ENCODE peak calls at places on chromosomes 13 and 19, in four cellular contexts. G is H1, R is GM12878, L is HCT116. Z is an unnamed sample.

GRCh38 chr13:51179432-51179971 is 42.7 kb upstream of the FAM124A start:
- DNase-seq in R (no peak), G (no peak), L (no peak), Z (no peak)

GRCh38 chr19:32234663-32235217 is 110.7 kb upstream of the ZNF507 start:
- DNase-seq in L (no peak), G (no peak), R (no peak), Z (no peak)

GRCh38 chr13:29905845-29906244 is 55.4 kb upstream of the UBL3 start:
- DNase-seq in L (no peak), R (no peak), G (no peak), Z (no peak)

GRCh38 chr19:624433-625109 is 8.8 kb downstream of the POLRMT start:
- DNase-seq in L (no peak), G (no peak), R (no peak), Z (no peak)

GRCh38 chr13:50390503-50391248 is 375.4 kb downstream of the KCNRG start:
- DNase-seq in R (no peak), G (no peak), L (no peak), Z (no peak)

GRCh38 chr13:108269601-108270328 is at the start of gene TNFSF13B:
- DNase-seq in L (no peak), R (peak), G (peak), Z (peak)

GRCh38 chr19:18538115-18538514 is 5.3 kb downstream of the FKBP8 start:
- DNase-seq in G (no peak), R (no peak), L (no peak), Z (no peak)

GRCh38 chr19:50365434-50366306 is at the start of gene NAPSA:
- DNase-seq in R (no peak), G (no peak), L (no peak), Z (no peak)

GRCh38 chr19:54674021-54674617 is 11.3 kb downstream of the LILRB4 start:
- DNase-seq in L (peak), G (no peak), R (no peak), Z (no peak)

GRCh38 chr13:79679334-79679733 is 198.4 kb downstream of the NDFIP2 start:
- DNase-seq in G (peak), R (no peak), L (peak), Z (no peak)

GRCh38 chr19:52665047-52665446 is 26.9 kb upstream of the ZNF83 start:
- DNase-seq in R (no peak), G (no peak), L (no peak), Z (no peak)

GRCh38 chr19:29515706-29516357 is 10.0 kb upstream of the VSTM2B start:
- DNase-seq in G (no peak), L (no peak), R (no peak), Z (no peak)

GRCh38 chr19:3479819-3480215 is 508 bp downstream of the SMIM24 start:
- DNase-seq in R (no peak), L (no peak), G (peak), Z (peak)
- TF ChIP-seq JUND in R (no peak), L (no peak), G (no peak), Z (no peak)

GRCh38 chr19:6021878-6022569 is 44.1 kb upstream of the RANBP3 start:
- DNase-seq in L (peak), R (peak), G (peak), Z (peak)

GRCh38 chr19:6020972-6021805 is 43.2 kb upstream of the RANBP3 start:
- DNase-seq in L (no peak), G (no peak), R (no peak), Z (peak)

GRCh38 chr19:6022570-6023049 is 44.7 kb upstream of the RANBP3 start:
- DNase-seq in L (no peak), G (no peak), R (no peak), Z (no peak)

GRCh38 chr19:6018786-6019185 is 40.8 kb upstream of the RANBP3 start:
- DNase-seq in R (no peak), G (peak), L (no peak), Z (no peak)

DNA sequence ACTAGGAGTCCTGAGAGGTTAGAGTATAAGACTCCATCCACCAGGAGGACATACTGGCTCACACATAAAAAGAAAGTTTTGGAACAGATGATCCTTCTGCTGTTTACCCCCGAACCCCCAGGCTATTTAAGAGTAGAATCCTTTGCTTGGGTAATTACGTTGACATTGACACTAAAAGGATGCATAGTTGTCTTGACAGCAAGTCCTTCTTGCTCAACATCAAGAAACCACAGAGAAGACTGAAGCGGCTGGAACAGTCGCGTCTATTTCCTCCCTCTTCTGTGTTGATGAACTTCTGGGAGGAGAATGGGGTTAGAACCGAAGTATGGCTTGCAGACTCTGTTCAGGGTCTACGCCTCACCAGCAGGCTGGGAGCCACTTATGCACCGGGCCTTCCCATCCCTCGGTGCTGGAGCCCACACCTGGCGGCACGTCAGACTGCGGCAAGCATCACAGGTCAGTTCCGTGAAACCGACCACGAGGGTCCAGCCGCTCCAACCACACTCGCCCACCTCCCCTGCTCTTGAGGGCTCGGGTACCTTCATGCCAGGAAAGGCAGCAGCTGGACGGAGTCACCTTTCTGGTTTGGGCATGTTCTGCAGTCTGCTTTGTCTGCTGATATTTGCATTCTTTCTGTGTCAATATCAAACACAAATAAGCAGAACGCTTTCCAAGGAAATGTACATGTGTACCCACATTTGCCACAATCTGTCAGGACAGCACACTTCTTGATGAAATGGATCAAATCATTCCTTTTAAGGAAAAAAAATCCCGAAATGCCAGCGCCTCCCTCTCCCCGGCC is 42.4 kb upstream of the RANBP3 start:
- DNase-seq in R (no peak), G (no peak), L (no peak), Z (peak)
- TF ChIP-seq JUND in R (no peak), G (no peak), L (no peak), Z (no peak)

GRCh38 chr13:46149272-46150133 is 32.5 kb downstream of the LCP1 start:
- DNase-seq in G (no peak), L (no peak), R (no peak), Z (no peak)
- TF ChIP-seq JUND in G (no peak), L (no peak), R (no peak), Z (no peak)

DNA sequence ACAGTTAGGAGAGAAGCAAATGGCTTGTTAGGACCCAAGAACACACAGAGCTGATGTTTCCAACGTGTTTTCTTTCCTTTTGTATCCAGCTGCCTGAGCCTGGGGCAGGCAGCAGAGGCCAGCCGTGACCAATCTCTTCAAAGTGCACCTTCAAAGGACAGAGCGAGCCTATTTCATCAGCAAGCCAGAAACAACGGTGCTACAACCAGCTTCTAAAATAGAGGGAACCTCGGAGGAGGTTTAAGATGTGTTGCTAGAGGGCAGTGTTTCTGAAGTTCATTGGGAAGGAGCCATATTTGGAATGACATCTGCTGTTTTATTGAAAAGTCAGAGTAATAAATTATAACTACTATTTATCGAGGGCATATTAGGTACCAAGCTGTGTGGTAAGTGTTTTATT is 56.2 kb upstream of the RFC3 start:
- DNase-seq in G (no peak), L (peak), R (no peak), Z (peak)
- TF ChIP-seq JUND in G (no peak), L (no peak), R (no peak), Z (no peak)

GRCh38 chr13:109628251-109628699 is 158.1 kb downstream of the IRS2 start:
- DNase-seq in G (no peak), L (no peak), R (no peak), Z (no peak)
- TF ChIP-seq JUND in G (no peak), L (no peak), R (no peak), Z (no peak)

DNA sequence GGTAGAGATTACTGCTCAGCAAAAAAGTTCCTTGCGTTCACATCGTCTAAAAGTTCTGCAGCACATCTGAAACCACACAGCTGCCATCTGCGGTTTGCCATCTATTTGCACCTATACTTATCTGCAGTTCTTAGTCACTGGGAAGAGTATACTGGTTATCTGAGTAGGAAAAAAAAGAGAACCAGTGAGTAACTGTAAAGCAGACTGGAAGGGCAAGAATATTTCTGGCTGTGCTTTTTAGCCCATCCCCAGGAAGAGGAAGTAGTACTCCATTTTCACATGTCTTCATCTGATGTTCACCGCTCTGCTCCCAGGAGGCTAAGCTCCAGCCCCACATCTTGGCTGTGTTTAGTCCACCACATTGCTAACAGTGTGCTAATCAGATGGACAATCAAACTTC is 35.6 kb downstream of the EFNB2 start:
- DNase-seq in L (no peak), G (no peak), R (peak), Z (no peak)
- TF ChIP-seq JUND in L (no peak), G (no peak), R (no peak), Z (no peak)

GRCh38 chr13:109745060-109745459 is 41.3 kb downstream of the IRS2 start:
- DNase-seq in L (no peak), G (no peak), R (no peak), Z (no peak)
- TF ChIP-seq JUND in L (no peak), G (no peak), R (no peak), Z (no peak)

DNA sequence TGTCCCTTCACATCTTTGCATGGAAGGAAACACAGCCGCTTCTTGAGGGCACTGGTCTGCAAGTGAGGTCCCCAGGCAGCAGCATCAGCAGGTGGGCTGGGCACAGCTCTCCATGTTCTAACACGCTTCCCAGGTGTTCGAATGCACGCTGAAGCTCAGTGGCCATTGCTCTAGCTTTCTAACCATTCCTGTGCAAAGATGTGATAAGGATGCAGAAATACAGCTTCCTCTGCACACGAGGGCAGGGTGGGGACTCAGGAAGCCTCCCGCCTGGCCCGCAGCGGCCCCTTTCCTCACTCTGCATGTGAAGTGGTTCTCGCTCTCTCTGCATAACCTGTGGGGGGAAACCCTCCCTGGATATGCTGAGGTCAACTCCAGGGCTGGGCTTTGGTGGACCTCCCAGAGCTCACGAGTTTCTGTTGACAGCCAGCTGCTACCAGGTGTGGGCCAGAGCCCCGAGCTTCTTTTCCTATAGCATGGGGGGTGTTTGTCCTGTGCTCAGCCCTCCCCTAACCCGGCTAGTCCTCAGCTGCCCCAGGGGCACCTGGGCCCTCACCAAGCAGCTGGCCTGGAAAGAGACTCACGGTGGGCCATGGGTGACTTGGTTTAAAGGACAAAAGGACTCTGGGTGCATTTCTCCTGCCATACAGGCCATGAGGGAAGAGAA is 168.2 kb downstream of the TEX29 start:
- DNase-seq in R (no peak), L (no peak), G (no peak), Z (no peak)
- TF ChIP-seq JUND in R (no peak), L (no peak), G (no peak), Z (no peak)

DNA sequence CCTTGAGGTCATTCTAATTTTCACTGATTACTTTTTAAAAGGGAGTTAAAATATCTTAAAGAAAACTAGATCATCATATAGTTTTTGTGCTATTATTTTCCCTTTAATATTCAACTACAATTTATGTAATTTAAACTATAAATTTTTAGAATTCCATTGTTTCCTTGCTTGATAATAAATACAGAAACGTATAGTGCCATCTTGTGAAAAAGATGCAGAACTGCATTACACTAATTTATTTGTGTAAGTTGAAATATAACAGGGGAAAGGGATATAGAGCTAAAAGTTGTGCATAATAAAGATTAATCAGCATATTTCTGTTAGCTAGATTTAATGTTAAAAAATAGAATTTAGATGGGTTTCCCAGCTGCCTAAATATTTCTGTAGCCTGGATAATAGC is 61.5 kb upstream of the TDRD3 start:
- DNase-seq in G (no peak), L (no peak), R (no peak), Z (no peak)
- TF ChIP-seq JUND in G (no peak), L (no peak), R (no peak), Z (no peak)

Z was measured in T47D.